ENCODE peak calls at places on chromosomes 16 and 17, in nine cellular contexts. B is stimulated activated CD8-positive, alpha-beta memory T cell treated with anti-CD3 and anti-CD28 coated beads, Interleukin-15, amount 100 ng/mL, for 4 hours; F is stimulated activated CD4-positive, alpha-beta T cell treated with anti-CD3 and anti-CD28 coated beads, Interleukin-1b, Interleukin-23, amount 100 ng/mL, for 1 hour; P is lung; A is tibial artery; N is HEK293T; I is activated CD4-positive, alpha-beta T cell treated with anti-CD3 and anti-CD28 coated beads, Interleukin-2, amount 10 ng/mL, durations not matched to agents 7 days and 5 days; V is occipital lobe; K is A549. S is an unnamed sample.

GRCh38 chr17:50034504-50035364 is 21.2 kb upstream of the ITGA3 start:
- DNase-seq in B (no peak), F (no peak), P (peak), A (no peak), N (no peak), I (no peak), V (no peak), K (no peak), S (no peak)

GRCh38 chr17:29059281-29059680 is 16.3 kb downstream of the PIPOX start:
- DNase-seq in B (no peak), F (no peak), P (no peak), A (no peak), N (no peak), I (no peak), V (no peak), K (peak), S (no peak)

GRCh38 chr16:51151435-51151950 is 423 bp upstream of the SALL1 start:
- DNase-seq in B (no peak), F (no peak), P (no peak), A (no peak), N (peak), I (no peak), V (peak), K (no peak), S (peak)

GRCh38 chr16:78640886-78641285 is 541.4 kb downstream of the WWOX start:
- DNase-seq in B (no peak), F (no peak), P (no peak), A (no peak), N (no peak), I (no peak), V (no peak), K (no peak), S (no peak)

GRCh38 chr17:49382556-49382955 is 20.5 kb upstream of the ZNF652 start:
- DNase-seq in B (no peak), F (no peak), P (no peak), A (no peak), N (no peak), I (no peak), V (no peak), K (no peak), S (no peak)

GRCh38 chr17:81808778-81809555 is 5.0 kb downstream of the GCGR start:
- DNase-seq in B (no peak), F (no peak), P (no peak), A (no peak), N (no peak), I (no peak), V (no peak), K (no peak), S (no peak)

GRCh38 chr17:51107666-51108227 is 12.9 kb downstream of the SPAG9 start:
- DNase-seq in B (no peak), F (no peak), P (no peak), A (no peak), N (no peak), I (no peak), V (no peak), K (no peak), S (no peak)

GRCh38 chr16:49026566-49026965 is 255.1 kb downstream of the CBLN1 start:
- DNase-seq in B (no peak), F (no peak), P (no peak), A (no peak), N (no peak), I (no peak), V (no peak), K (no peak), S (no peak)

GRCh38 chr17:2844386-2844785 is 48.1 kb downstream of the RAP1GAP2 start:
- DNase-seq in B (no peak), F (no peak), P (no peak), A (no peak), N (no peak), I (no peak), V (no peak), K (peak), S (no peak)

S was measured in NCI-H1105.